ENCODE peak calls at places on chromosomes 4 and X, in seven cellular contexts. J, I, F, L, M, A and Y are unnamed samples.

GRCh38 chr4:153384160-153384559 is 39.7 kb downstream of the MND1 start:
- DNase-seq in J (no peak), F (no peak), I (no peak), M (no peak), A (no peak), L (no peak), Y (no peak)

GRCh38 chrX:52220936-52221335 is 36.2 kb downstream of the MAGED4 start:
- DNase-seq in F (no peak), A (no peak), L (no peak), M (no peak), I (no peak), J (no peak), Y (no peak)

GRCh38 chr4:8073206-8073863 is 85.3 kb downstream of the ABLIM2 start:
- DNase-seq in I (no peak), J (no peak), M (no peak), L (no peak), F (no peak), A (no peak), Y (no peak)

GRCh38 chr4:10077492-10078335 is 38.9 kb downstream of the WDR1 start:
- DNase-seq in A (no peak), F (peak; percentile 36), J (peak; percentile 66), L (no peak), M (no peak), I (no peak), Y (no peak)

GRCh38 chrX:440636-441035 is 53.9 kb upstream of the PPP2R3B start:
- DNase-seq in M (no peak), L (no peak), F (no peak), A (no peak), J (peak; percentile 35), I (no peak), Y (no peak)

GRCh38 chr4:114082348-114082747 is 102.9 kb upstream of the ARSJ start:
- DNase-seq in M (no peak), F (peak; percentile 47), I (no peak), A (no peak), L (no peak), J (no peak), Y (no peak)

GRCh38 chr4:15479913-15480185 is 10.2 kb downstream of the CC2D2A start:
- DNase-seq in F (peak; percentile 71), I (no peak), L (no peak), J (no peak), M (no peak), A (peak; percentile 80), Y (no peak)

GRCh38 chr4:7423391-7423790 is 11.3 kb downstream of the PSAPL1 start:
- DNase-seq in I (no peak), L (no peak), A (no peak), J (peak; percentile 42), F (no peak), M (no peak), Y (no peak)

GRCh38 chrX:40157228-40158035 is 59.7 kb upstream of the BCOR start:
- DNase-seq in I (peak; percentile 51), M (no peak), A (no peak), L (no peak), F (no peak), J (no peak), Y (no peak)

GRCh38 chr4:148089624-148090023 is 352.6 kb downstream of the NR3C2 start:
- DNase-seq in I (no peak), A (no peak), L (peak; percentile 4), F (peak; percentile 35), M (no peak), J (no peak), Y (no peak)

GRCh38 chr4:168273838-168274237 is 44.7 kb downstream of the DDX60 start:
- DNase-seq in L (no peak), M (no peak), J (no peak), A (peak; percentile 1), I (no peak), F (no peak), Y (no peak)

GRCh38 chrX:108167211-108167872 is 75.8 kb downstream of the ATG4A start:
- DNase-seq in A (peak; percentile 62), M (no peak), L (no peak), J (no peak), F (peak; percentile 72), I (no peak), Y (peak; percentile 64)

GRCh38 chrX:129791961-129792570 is 12.3 kb downstream of the SASH3 start:
- DNase-seq in M (no peak), I (no peak), A (no peak), J (peak; percentile 53), L (no peak), F (no peak), Y (no peak)